ENCODE peak calls at places on chromosome 3, in five cellular contexts. One of them, this sample, is unnamed.

GRCh38 chr3:16247282-16248058 is 17.3 kb downstream of the DPH3 start:
- DNase-seq in GM12878: peak
- DNase-seq in HepG2: peak
- DNase-seq in K562: peak
- DNase-seq in H1: peak
- DNase-seq in this sample: peak

GRCh38 chr3:140152851-140153640 is 218.1 kb downstream of the CLSTN2 start:
- DNase-seq in GM12878: no peak
- DNase-seq in HepG2: no peak
- DNase-seq in K562: no peak
- DNase-seq in H1: peak
- DNase-seq in this sample: no peak

GRCh38 chr3:76997733-76998132 is 42.2 kb upstream of the ROBO2 start:
- DNase-seq in GM12878: no peak
- DNase-seq in HepG2: no peak
- DNase-seq in K562: no peak
- DNase-seq in H1: no peak
- DNase-seq in this sample: no peak

GRCh38 chr3:43153189-43154083 is 47.6 kb upstream of the POMGNT2 start:
- DNase-seq in GM12878: no peak
- DNase-seq in HepG2: no peak
- DNase-seq in K562: no peak
- DNase-seq in H1: no peak
- DNase-seq in this sample: no peak

GRCh38 chr3:173066044-173066679 is 74.9 kb downstream of the SPATA16 start:
- DNase-seq in GM12878: no peak
- DNase-seq in HepG2: no peak
- DNase-seq in K562: no peak
- DNase-seq in H1: no peak
- DNase-seq in this sample: no peak

GRCh38 chr3:97197830-97198229 is 383.4 kb downstream of the EPHA6 start:
- DNase-seq in GM12878: no peak
- DNase-seq in HepG2: no peak
- DNase-seq in K562: no peak
- DNase-seq in H1: no peak
- DNase-seq in this sample: no peak

GRCh38 chr3:157786618-157787017 is 283.4 kb upstream of the VEPH1 start:
- DNase-seq in GM12878: no peak
- DNase-seq in HepG2: no peak
- DNase-seq in K562: no peak
- DNase-seq in H1: no peak
- DNase-seq in this sample: no peak

GRCh38 chr3:18153571-18154173 is 271.5 kb downstream of the SATB1 start:
- DNase-seq in GM12878: no peak
- DNase-seq in HepG2: no peak
- DNase-seq in K562: no peak
- DNase-seq in H1: no peak
- DNase-seq in this sample: peak

GRCh38 chr3:66397745-66398144 is 103.1 kb downstream of the LRIG1 start:
- DNase-seq in GM12878: no peak
- DNase-seq in HepG2: no peak
- DNase-seq in K562: no peak
- DNase-seq in H1: no peak
- DNase-seq in this sample: no peak

GRCh38 chr3:142999881-143000280 is 1.5 kb upstream of the U2SURP start:
- DNase-seq in GM12878: no peak
- DNase-seq in HepG2: no peak
- DNase-seq in K562: peak
- DNase-seq in H1: no peak
- DNase-seq in this sample: no peak

GRCh38 chr3:177358085-177358967 is 161.0 kb upstream of the TBL1XR1 start:
- DNase-seq in GM12878: peak
- DNase-seq in HepG2: peak
- DNase-seq in K562: peak
- DNase-seq in H1: peak
- DNase-seq in this sample: peak

GRCh38 chr3:46222435-46223161 is 14.5 kb upstream of the CCR1 start:
- DNase-seq in GM12878: no peak
- DNase-seq in HepG2: no peak
- DNase-seq in K562: no peak
- DNase-seq in H1: no peak
- DNase-seq in this sample: no peak

GRCh38 chr3:73378207-73378606 is 246.5 kb downstream of the PDZRN3 start:
- DNase-seq in GM12878: peak
- DNase-seq in HepG2: no peak
- DNase-seq in K562: no peak
- DNase-seq in H1: no peak
- DNase-seq in this sample: no peak

GRCh38 chr3:44076221-44076829 is 165.4 kb upstream of the TOPAZ1 start:
- DNase-seq in GM12878: no peak
- DNase-seq in HepG2: no peak
- DNase-seq in K562: no peak
- DNase-seq in H1: peak
- DNase-seq in this sample: no peak

GRCh38 chr3:126338796-126339241 is 18.4 kb downstream of the KLF15 start:
- DNase-seq in GM12878: no peak
- DNase-seq in HepG2: no peak
- DNase-seq in K562: no peak
- DNase-seq in H1: peak
- DNase-seq in this sample: no peak

GRCh38 chr3:10992017-10992945 is at the start of gene SLC6A1:
- DNase-seq in GM12878: no peak
- DNase-seq in HepG2: no peak
- DNase-seq in K562: no peak
- DNase-seq in H1: peak
- DNase-seq in this sample: no peak

GRCh38 chr3:82261637-82262036 is 500.2 kb upstream of the GBE1 start:
- DNase-seq in GM12878: no peak
- DNase-seq in HepG2: no peak
- DNase-seq in K562: no peak
- DNase-seq in H1: no peak
- DNase-seq in this sample: no peak

GRCh38 chr3:21502631-21503030 is 248.4 kb downstream of the ZNF385D start:
- DNase-seq in GM12878: no peak
- DNase-seq in HepG2: no peak
- DNase-seq in K562: no peak
- DNase-seq in H1: no peak
- DNase-seq in this sample: no peak

GRCh38 chr3:47022540-47023161 is 43.2 kb downstream of the NBEAL2 start:
- DNase-seq in GM12878: no peak
- DNase-seq in HepG2: no peak
- DNase-seq in K562: no peak
- DNase-seq in H1: no peak
- DNase-seq in this sample: no peak

GRCh38 chr3:182501861-182502260 is 291.4 kb upstream of the ATP11B start:
- DNase-seq in GM12878: no peak
- DNase-seq in HepG2: no peak
- DNase-seq in K562: no peak
- DNase-seq in H1: no peak
- DNase-seq in this sample: no peak

GRCh38 chr3:806006-806405 is 286.8 kb upstream of the CNTN6 start:
- DNase-seq in GM12878: no peak
- DNase-seq in HepG2: no peak
- DNase-seq in K562: no peak
- DNase-seq in H1: no peak
- DNase-seq in this sample: no peak

GRCh38 chr3:13137808-13138565 is 64.8 kb upstream of the IQSEC1 start:
- DNase-seq in GM12878: no peak
- DNase-seq in HepG2: no peak
- DNase-seq in K562: no peak
- DNase-seq in H1: no peak
- DNase-seq in this sample: no peak

GRCh38 chr3:120173056-120173675 is 78.9 kb upstream of the GSK3B start:
- DNase-seq in GM12878: no peak
- DNase-seq in HepG2: no peak
- DNase-seq in K562: no peak
- DNase-seq in H1: no peak
- DNase-seq in this sample: no peak

GRCh38 chr3:111739241-111739952 is 119.7 kb upstream of the PHLDB2 start:
- DNase-seq in GM12878: no peak
- DNase-seq in HepG2: peak
- DNase-seq in K562: no peak
- DNase-seq in H1: no peak
- DNase-seq in this sample: peak

GRCh38 chr3:119700269-119700919 is 2.4 kb upstream of the CFAP91 start:
- DNase-seq in GM12878: peak
- DNase-seq in HepG2: peak
- DNase-seq in K562: no peak
- DNase-seq in H1: no peak
- DNase-seq in this sample: no peak

GRCh38 chr3:176855901-176856486 is 341.3 kb downstream of the TBL1XR1 start:
- DNase-seq in GM12878: no peak
- DNase-seq in HepG2: no peak
- DNase-seq in K562: no peak
- DNase-seq in H1: no peak
- DNase-seq in this sample: no peak

DNA sequence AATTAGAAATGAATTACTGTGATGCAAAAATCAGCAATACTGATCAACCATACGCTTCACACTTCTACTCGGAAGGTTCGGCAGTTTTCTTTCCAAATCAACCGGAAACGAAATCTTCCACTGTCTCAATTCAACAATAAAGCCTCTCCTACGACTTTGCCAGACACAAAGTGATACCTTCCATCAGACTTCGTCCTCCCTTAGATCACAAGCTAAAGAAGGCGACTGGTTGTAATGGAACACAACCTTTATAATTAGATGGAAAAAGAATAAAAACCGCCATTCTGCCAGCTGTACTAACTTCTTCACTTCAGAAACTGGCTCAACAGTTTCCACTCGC is 613 bp downstream of the PARL start:
- DNase-seq in GM12878: no peak
- DNase-seq in HepG2: no peak
- DNase-seq in K562: no peak
- DNase-seq in H1: no peak
- DNase-seq in this sample: no peak
- H3K27ac ChIP-seq in GM12878: peak
- H3K27ac ChIP-seq in HepG2: peak
- H3K27ac ChIP-seq in K562: peak
- H3K27ac ChIP-seq in H1: peak
- H3K27ac ChIP-seq in this sample: peak

GRCh38 chr3:58578873-58579272 is 1.7 kb upstream of the FAM107A start:
- DNase-seq in GM12878: no peak
- DNase-seq in HepG2: no peak
- DNase-seq in K562: no peak
- DNase-seq in H1: no peak
- DNase-seq in this sample: no peak

GRCh38 chr3:58584690-58585004 is 7.5 kb upstream of the FAM107A start:
- DNase-seq in GM12878: no peak
- DNase-seq in HepG2: no peak
- DNase-seq in K562: no peak
- DNase-seq in H1: no peak
- DNase-seq in this sample: no peak

GRCh38 chr3:58580826-58581327 is 3.7 kb upstream of the FAM107A start:
- DNase-seq in GM12878: no peak
- DNase-seq in HepG2: peak
- DNase-seq in K562: no peak
- DNase-seq in H1: no peak
- DNase-seq in this sample: no peak

GRCh38 chr3:58585005-58585786 is 8.0 kb upstream of the FAM107A start:
- DNase-seq in GM12878: no peak
- DNase-seq in HepG2: peak
- DNase-seq in K562: peak
- DNase-seq in H1: peak
- DNase-seq in this sample: peak

GRCh38 chr3:58581328-58582091 is 4.3 kb upstream of the FAM107A start:
- DNase-seq in GM12878: no peak
- DNase-seq in HepG2: no peak
- DNase-seq in K562: no peak
- DNase-seq in H1: peak
- DNase-seq in this sample: no peak
- TF ChIP-seq EZH2 in GM12878: no peak
- TF ChIP-seq EZH2 in HepG2: no peak
- TF ChIP-seq EZH2 in K562: no peak
- TF ChIP-seq EZH2 in H1: no peak
- TF ChIP-seq EZH2 in this sample: no peak

GRCh38 chr3:136750209-136750921 is 1.8 kb downstream of the STAG1 start:
- DNase-seq in GM12878: no peak
- DNase-seq in HepG2: peak
- DNase-seq in K562: peak
- DNase-seq in H1: peak
- DNase-seq in this sample: no peak
- TF ChIP-seq SP1 in GM12878: no peak
- TF ChIP-seq SP1 in HepG2: no peak
- TF ChIP-seq SP1 in K562: no peak
- TF ChIP-seq SP1 in H1: no peak
- TF ChIP-seq SP1 in this sample: no peak

GRCh38 chr3:5198313-5198677 is 10.8 kb downstream of the EDEM1 start:
- DNase-seq in GM12878: no peak
- DNase-seq in HepG2: no peak
- DNase-seq in K562: no peak
- DNase-seq in H1: no peak
- DNase-seq in this sample: no peak
- H3K27ac ChIP-seq in GM12878: peak
- H3K27ac ChIP-seq in HepG2: no peak
- H3K27ac ChIP-seq in K562: peak
- H3K27ac ChIP-seq in H1: peak
- H3K27ac ChIP-seq in this sample: no peak

GRCh38 chr3:194203482-194204035 is 67.6 kb downstream of the HES1 start:
- DNase-seq in GM12878: no peak
- DNase-seq in HepG2: no peak
- DNase-seq in K562: no peak
- DNase-seq in H1: peak
- DNase-seq in this sample: no peak
- TF ChIP-seq EZH2 in GM12878: no peak
- TF ChIP-seq EZH2 in HepG2: no peak
- TF ChIP-seq EZH2 in K562: no peak
- TF ChIP-seq EZH2 in H1: no peak
- TF ChIP-seq EZH2 in this sample: no peak

GRCh38 chr3:51063074-51063473 is 322.0 kb upstream of the MANF start:
- DNase-seq in GM12878: no peak
- DNase-seq in HepG2: no peak
- DNase-seq in K562: no peak
- DNase-seq in H1: no peak
- DNase-seq in this sample: no peak
- TF ChIP-seq SP1 in GM12878: no peak
- TF ChIP-seq SP1 in HepG2: no peak
- TF ChIP-seq SP1 in K562: no peak
- TF ChIP-seq SP1 in H1: no peak
- TF ChIP-seq SP1 in this sample: no peak

GRCh38 chr3:23916152-23916885 is 471 bp downstream of the NKIRAS1 start:
- DNase-seq in GM12878: no peak
- DNase-seq in HepG2: no peak
- DNase-seq in K562: peak
- DNase-seq in H1: no peak
- DNase-seq in this sample: no peak

GRCh38 chr3:23913182-23913581 is 3.6 kb downstream of the NKIRAS1 start:
- DNase-seq in GM12878: no peak
- DNase-seq in HepG2: no peak
- DNase-seq in K562: no peak
- DNase-seq in H1: no peak
- DNase-seq in this sample: no peak

GRCh38 chr3:23915537-23916108 is 1.2 kb downstream of the NKIRAS1 start:
- DNase-seq in GM12878: no peak
- DNase-seq in HepG2: peak
- DNase-seq in K562: peak
- DNase-seq in H1: no peak
- DNase-seq in this sample: no peak

GRCh38 chr3:23911397-23911796 is 5.4 kb downstream of the NKIRAS1 start:
- DNase-seq in GM12878: no peak
- DNase-seq in HepG2: no peak
- DNase-seq in K562: no peak
- DNase-seq in H1: no peak
- DNase-seq in this sample: no peak

GRCh38 chr3:23913873-23914743 is 2.7 kb downstream of the NKIRAS1 start:
- DNase-seq in GM12878: no peak
- DNase-seq in HepG2: no peak
- DNase-seq in K562: no peak
- DNase-seq in H1: no peak
- DNase-seq in this sample: no peak
- H3K27ac ChIP-seq in GM12878: peak
- H3K27ac ChIP-seq in HepG2: no peak
- H3K27ac ChIP-seq in K562: no peak
- H3K27ac ChIP-seq in H1: no peak
- H3K27ac ChIP-seq in this sample: no peak